ENCODE peak calls at places on chromosome 18, in six cellular contexts. H is endothelial cell; V is T-helper 1 cell; Q is naive thymus-derived CD4-positive, alpha-beta T cell; T is A172; O is aorta. B is an unnamed sample.

GRCh38 chr18:38933910-38934510 is 1368.4 kb upstream of the CELF4 start:
- DNase-seq in H (no peak), V (no peak), Q (no peak), T (no peak), O (no peak), B (no peak)

GRCh38 chr18:76756491-76757288 is 65.7 kb upstream of the ZNF236 start:
- DNase-seq in H (no peak), V (no peak), Q (no peak), T (no peak), O (no peak), B (no peak)

GRCh38 chr18:61554117-61554776 is 221.0 kb downstream of the CDH20 start:
- DNase-seq in H (no peak), V (no peak), Q (peak), T (no peak), O (peak), B (no peak)

GRCh38 chr18:37913051-37913450 is 347.5 kb upstream of the CELF4 start:
- DNase-seq in H (no peak), V (no peak), Q (no peak), T (no peak), O (no peak), B (no peak)

GRCh38 chr18:5519448-5520362 is 24.1 kb downstream of the EPB41L3 start:
- DNase-seq in H (no peak), V (no peak), Q (no peak), T (no peak), O (no peak), B (no peak)

GRCh38 chr18:13397504-13398163 is 179.1 kb downstream of the LDLRAD4 start:
- DNase-seq in H (no peak), V (no peak), Q (no peak), T (no peak), O (no peak), B (no peak)

GRCh38 chr18:35231052-35231451 is 9.8 kb upstream of the ZNF397 start:
- DNase-seq in H (peak), V (peak), Q (peak), T (peak), O (peak), B (peak)

GRCh38 chr18:48052291-48052840 is 121.9 kb upstream of the SMAD2 start:
- DNase-seq in H (no peak), V (no peak), Q (no peak), T (no peak), O (no peak), B (no peak)

B was measured in RKO.